ENCODE peak calls at places on chromosomes 2 and 18, in six cellular contexts. One of them, this sample, is unnamed.

GRCh38 chr18:22185723-22186386 is 16.5 kb downstream of the GATA6 start:
- DNase-seq in dermis blood vessel endothelial cell: no peak
- DNase-seq in effector memory CD8-positive, alpha-beta T cell: no peak
- DNase-seq in neural crest cell: no peak
- DNase-seq in stimulated activated CD8-positive, alpha-beta memory T cell treated with anti-CD3 and anti-CD28 coated beads, Interleukin-4, amount 100 ng/mL, for 1 hour: no peak
- DNase-seq in aorta: no peak
- DNase-seq in this sample: no peak

GRCh38 chr2:165899311-165899710 is 54.3 kb downstream of the TTC21B start:
- DNase-seq in dermis blood vessel endothelial cell: no peak
- DNase-seq in effector memory CD8-positive, alpha-beta T cell: no peak
- DNase-seq in neural crest cell: no peak
- DNase-seq in stimulated activated CD8-positive, alpha-beta memory T cell treated with anti-CD3 and anti-CD28 coated beads, Interleukin-4, amount 100 ng/mL, for 1 hour: no peak
- DNase-seq in aorta: no peak
- DNase-seq in this sample: no peak

GRCh38 chr18:46660955-46661749 is 4.1 kb upstream of the LOXHD1 start:
- DNase-seq in dermis blood vessel endothelial cell: peak
- DNase-seq in effector memory CD8-positive, alpha-beta T cell: no peak
- DNase-seq in neural crest cell: peak
- DNase-seq in stimulated activated CD8-positive, alpha-beta memory T cell treated with anti-CD3 and anti-CD28 coated beads, Interleukin-4, amount 100 ng/mL, for 1 hour: no peak
- DNase-seq in aorta: peak
- DNase-seq in this sample: peak

GRCh38 chr2:187266147-187266546 is 181.9 kb downstream of the CALCRL start:
- DNase-seq in dermis blood vessel endothelial cell: no peak
- DNase-seq in effector memory CD8-positive, alpha-beta T cell: no peak
- DNase-seq in neural crest cell: no peak
- DNase-seq in stimulated activated CD8-positive, alpha-beta memory T cell treated with anti-CD3 and anti-CD28 coated beads, Interleukin-4, amount 100 ng/mL, for 1 hour: no peak
- DNase-seq in aorta: no peak
- DNase-seq in this sample: no peak

GRCh38 chr2:68779595-68779994 is 45.0 kb downstream of the ARHGAP25 start:
- DNase-seq in dermis blood vessel endothelial cell: no peak
- DNase-seq in effector memory CD8-positive, alpha-beta T cell: no peak
- DNase-seq in neural crest cell: no peak
- DNase-seq in stimulated activated CD8-positive, alpha-beta memory T cell treated with anti-CD3 and anti-CD28 coated beads, Interleukin-4, amount 100 ng/mL, for 1 hour: no peak
- DNase-seq in aorta: no peak
- DNase-seq in this sample: no peak

GRCh38 chr18:903703-904102 is 968 bp upstream of the ADCYAP1 start:
- DNase-seq in dermis blood vessel endothelial cell: peak
- DNase-seq in effector memory CD8-positive, alpha-beta T cell: peak
- DNase-seq in neural crest cell: peak
- DNase-seq in stimulated activated CD8-positive, alpha-beta memory T cell treated with anti-CD3 and anti-CD28 coated beads, Interleukin-4, amount 100 ng/mL, for 1 hour: peak
- DNase-seq in aorta: peak
- DNase-seq in this sample: peak

GRCh38 chr2:13240789-13241487 is 524.2 kb downstream of the TRIB2 start:
- DNase-seq in dermis blood vessel endothelial cell: no peak
- DNase-seq in effector memory CD8-positive, alpha-beta T cell: no peak
- DNase-seq in neural crest cell: no peak
- DNase-seq in stimulated activated CD8-positive, alpha-beta memory T cell treated with anti-CD3 and anti-CD28 coated beads, Interleukin-4, amount 100 ng/mL, for 1 hour: no peak
- DNase-seq in aorta: no peak
- DNase-seq in this sample: no peak

GRCh38 chr18:59846814-59847490 is 52.8 kb upstream of the PMAIP1 start:
- DNase-seq in dermis blood vessel endothelial cell: peak
- DNase-seq in effector memory CD8-positive, alpha-beta T cell: no peak
- DNase-seq in neural crest cell: no peak
- DNase-seq in stimulated activated CD8-positive, alpha-beta memory T cell treated with anti-CD3 and anti-CD28 coated beads, Interleukin-4, amount 100 ng/mL, for 1 hour: no peak
- DNase-seq in aorta: no peak
- DNase-seq in this sample: no peak

GRCh38 chr2:26786207-26787023 is 559 bp downstream of the CENPA start:
- DNase-seq in dermis blood vessel endothelial cell: peak
- DNase-seq in effector memory CD8-positive, alpha-beta T cell: no peak
- DNase-seq in neural crest cell: no peak
- DNase-seq in stimulated activated CD8-positive, alpha-beta memory T cell treated with anti-CD3 and anti-CD28 coated beads, Interleukin-4, amount 100 ng/mL, for 1 hour: no peak
- DNase-seq in aorta: peak
- DNase-seq in this sample: no peak

GRCh38 chr2:135819211-135819610 is 17.8 kb downstream of the LCT start:
- DNase-seq in dermis blood vessel endothelial cell: peak
- DNase-seq in effector memory CD8-positive, alpha-beta T cell: no peak
- DNase-seq in neural crest cell: peak
- DNase-seq in stimulated activated CD8-positive, alpha-beta memory T cell treated with anti-CD3 and anti-CD28 coated beads, Interleukin-4, amount 100 ng/mL, for 1 hour: no peak
- DNase-seq in aorta: no peak
- DNase-seq in this sample: no peak

GRCh38 chr2:126796931-126797621 is 101.6 kb upstream of the TEX51 start:
- DNase-seq in dermis blood vessel endothelial cell: no peak
- DNase-seq in effector memory CD8-positive, alpha-beta T cell: no peak
- DNase-seq in neural crest cell: no peak
- DNase-seq in stimulated activated CD8-positive, alpha-beta memory T cell treated with anti-CD3 and anti-CD28 coated beads, Interleukin-4, amount 100 ng/mL, for 1 hour: no peak
- DNase-seq in aorta: no peak
- DNase-seq in this sample: no peak

This sample was measured in dermis microvascular lymphatic vessel endothelial cell.